ENCODE peak calls at places on chromosome 14, in nine cellular contexts. O is NT2/D1, S is trophoblast cell, I is endothelial cell of umbilical vein, Z is mesendoderm, V is DND-41, G is GM12878, N is PC-3, H is HCT116. T is an unnamed sample.

GRCh38 chr14:103078420-103078749 is 5.6 kb upstream of the LBHD2 start:
- DNase-seq in O (peak; percentile 52), S (peak; percentile 81), I (peak; percentile 69), Z (peak; percentile 86), V (peak; percentile 71), G (peak; percentile 48), N (peak; percentile 78), H (peak; percentile 84), T (peak; percentile 42)

GRCh38 chr14:70901218-70901772 is 6.0 kb upstream of the PCNX1 start:
- DNase-seq in O (no peak), S (peak; percentile 81), I (no peak), Z (peak; percentile 56), V (no peak), G (no peak), N (no peak), H (no peak), T (peak; percentile 66)

GRCh38 chr14:54676822-54677708 is 110.1 kb downstream of the SAMD4A start:
- DNase-seq in O (peak; percentile 80), S (peak; percentile 54), I (peak; percentile 96), Z (peak; percentile 87), V (no peak), G (no peak), N (peak; percentile 99), H (peak; percentile 75), T (peak; percentile 99)

GRCh38 chr14:87000071-87000470 is 992.9 kb downstream of the GALC start:
- DNase-seq in O (no peak), S (no peak), I (no peak), Z (peak; percentile 47), V (no peak), G (no peak), N (no peak), H (no peak), T (no peak)

GRCh38 chr14:63200035-63200740 is 4.1 kb upstream of the RHOJ start:
- DNase-seq in O (no peak), S (no peak), I (no peak), Z (no peak), V (no peak), G (no peak), N (no peak), H (no peak), T (no peak)

GRCh38 chr14:22610931-22611330 is 12.8 kb downstream of the ABHD4 start:
- DNase-seq in O (no peak), S (no peak), I (no peak), Z (no peak), V (no peak), G (no peak), N (no peak), H (no peak), T (no peak)

GRCh38 chr14:69261761-69262331 is 1.9 kb downstream of the GALNT16 start:
- DNase-seq in O (no peak), S (no peak), I (no peak), Z (peak; percentile 45), V (no peak), G (no peak), N (no peak), H (no peak), T (no peak)

GRCh38 chr14:73887116-73887490 is 444 bp downstream of the ZNF410 start:
- DNase-seq in O (no peak), S (peak; percentile 40), I (peak; percentile 60), Z (no peak), V (peak; percentile 26), G (no peak), N (no peak), H (no peak), T (peak; percentile 34)

GRCh38 chr14:70955543-70956480 is 48.6 kb downstream of the PCNX1 start:
- DNase-seq in O (no peak), S (peak; percentile 41), I (peak; percentile 41), Z (peak; percentile 51), V (peak; percentile 43), G (no peak), N (peak; percentile 44), H (no peak), T (no peak)

GRCh38 chr14:74464785-74465184 is 28.3 kb downstream of the NPC2 start:
- DNase-seq in O (no peak), S (no peak), I (no peak), Z (no peak), V (no peak), G (no peak), N (no peak), H (no peak), T (no peak)

GRCh38 chr14:68504861-68505260 is 288.0 kb downstream of the ZFP36L1 start:
- DNase-seq in O (no peak), S (peak; percentile 55), I (no peak), Z (peak; percentile 67), V (no peak), G (no peak), N (no peak), H (no peak), T (no peak)

GRCh38 chr14:37024166-37024565 is 148.2 kb downstream of the SLC25A21 start:
- DNase-seq in O (no peak), S (no peak), I (no peak), Z (no peak), V (no peak), G (no peak), N (peak; percentile 10), H (no peak), T (no peak)

GRCh38 chr14:91119556-91120311 is 5.9 kb downstream of the DGLUCY start:
- DNase-seq in O (no peak), S (peak; percentile 53), I (peak; percentile 41), Z (no peak), V (no peak), G (no peak), N (peak; percentile 84), H (peak; percentile 81), T (peak; percentile 73)

GRCh38 chr14:65879218-65880009 is 466.9 kb downstream of the FUT8 start:
- DNase-seq in O (no peak), S (peak; percentile 43), I (peak; percentile 36), Z (no peak), V (no peak), G (no peak), N (peak; percentile 91), H (peak; percentile 7), T (peak; percentile 64)

GRCh38 chr14:95125951-95126350 is 31.4 kb downstream of the DICER1 start:
- DNase-seq in O (no peak), S (no peak), I (no peak), Z (no peak), V (no peak), G (no peak), N (no peak), H (no peak), T (no peak)

GRCh38 chr14:25658988-25659387 is 609.0 kb upstream of the STXBP6 start:
- DNase-seq in O (no peak), S (no peak), I (no peak), Z (no peak), V (no peak), G (no peak), N (no peak), H (no peak), T (no peak)

GRCh38 chr14:33509927-33510535 is 440.8 kb downstream of the EGLN3 start:
- DNase-seq in O (no peak), S (no peak), I (peak; percentile 40), Z (no peak), V (no peak), G (no peak), N (peak; percentile 56), H (no peak), T (peak; percentile 93)

GRCh38 chr14:74908861-74909341 is 14.2 kb downstream of the RPS6KL1 start:
- DNase-seq in O (no peak), S (no peak), I (no peak), Z (no peak), V (no peak), G (no peak), N (no peak), H (no peak), T (no peak)

GRCh38 chr14:43003845-43004244 is 1397.2 kb downstream of the LRFN5 start:
- DNase-seq in O (no peak), S (no peak), I (no peak), Z (peak; percentile 43), V (no peak), G (no peak), N (no peak), H (peak; percentile 21), T (peak; percentile 6)

GRCh38 chr14:81450100-81450531 is 50.0 kb upstream of the STON2 start:
- DNase-seq in O (peak; percentile 49), S (peak; percentile 79), I (no peak), Z (peak; percentile 90), V (no peak), G (no peak), N (no peak), H (no peak), T (peak; percentile 32)

GRCh38 chr14:89292579-89293348 is 124.3 kb downstream of the FOXN3 start:
- DNase-seq in O (no peak), S (no peak), I (no peak), Z (peak; percentile 53), V (no peak), G (no peak), N (no peak), H (no peak), T (no peak)
- H3K9ac ChIP-seq in O (peak overlapping the region; percentile 42), S (no peak overlapping the region), I (no peak overlapping the region), Z (no peak overlapping the region), V (no peak overlapping the region), G (no peak overlapping the region), N (no peak overlapping the region), H (no peak overlapping the region), T (no peak overlapping the region)

GRCh38 chr14:99790201-99790977 is 2.8 kb upstream of the EML1 start:
- DNase-seq in O (no peak), S (peak; percentile 25), I (no peak), Z (no peak), V (no peak), G (no peak), N (no peak), H (no peak), T (no peak)
- H3K4me1 ChIP-seq in O (peaks cover 2% of the 10 kb centered on the region), S (peaks cover 2% of the 10 kb centered on the region), I (peaks cover 20% of the 10 kb centered on the region), Z (no peaks in the 10 kb centered on the region), V (peaks cover 9% of the 10 kb centered on the region), G (no peaks in the 10 kb centered on the region), N (peaks cover 20% of the 10 kb centered on the region), H (peaks cover 7% of the 10 kb centered on the region), T (peaks cover 14% of the 10 kb centered on the region)

DNA sequence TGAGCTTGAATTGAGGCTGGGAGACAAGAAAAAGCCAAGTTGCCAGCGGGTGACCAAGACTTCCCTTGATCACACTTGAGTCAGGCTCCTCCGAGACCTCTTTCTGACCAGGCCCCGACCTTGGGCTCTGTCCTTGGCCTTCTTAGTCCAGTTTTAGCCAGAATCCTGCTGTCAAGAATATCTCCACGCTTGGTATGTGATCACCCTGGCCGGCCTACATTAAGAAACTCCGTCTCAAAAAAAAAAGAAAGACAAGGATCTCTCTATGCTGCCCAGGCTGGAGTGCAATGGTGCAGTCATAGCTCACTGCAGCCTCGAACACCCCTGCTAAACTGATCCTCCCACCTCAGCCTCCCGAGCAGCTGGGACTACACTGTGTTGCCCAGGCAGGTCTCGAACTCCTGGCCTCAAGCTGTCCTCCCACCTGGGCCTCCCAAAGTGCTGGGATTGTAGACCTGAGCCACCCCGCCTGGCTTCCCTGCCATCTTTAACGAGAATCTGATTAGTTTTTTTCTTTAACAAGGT is 1.0 kb upstream of the ITPK1 start:
- DNase-seq in O (no peak), S (no peak), I (no peak), Z (no peak), V (no peak), G (no peak), N (no peak), H (no peak), T (no peak)
- H3K4me3 ChIP-seq in O (peak overlapping the region; percentile 55), S (no peak overlapping the region), I (peak overlapping the region; percentile 56), Z (no peak overlapping the region), V (peak overlapping the region; percentile 29), G (peak overlapping the region; percentile 71), N (peak overlapping the region; percentile 88), H (peak overlapping the region; percentile 92), T (peak overlapping the region; percentile 70)

DNA sequence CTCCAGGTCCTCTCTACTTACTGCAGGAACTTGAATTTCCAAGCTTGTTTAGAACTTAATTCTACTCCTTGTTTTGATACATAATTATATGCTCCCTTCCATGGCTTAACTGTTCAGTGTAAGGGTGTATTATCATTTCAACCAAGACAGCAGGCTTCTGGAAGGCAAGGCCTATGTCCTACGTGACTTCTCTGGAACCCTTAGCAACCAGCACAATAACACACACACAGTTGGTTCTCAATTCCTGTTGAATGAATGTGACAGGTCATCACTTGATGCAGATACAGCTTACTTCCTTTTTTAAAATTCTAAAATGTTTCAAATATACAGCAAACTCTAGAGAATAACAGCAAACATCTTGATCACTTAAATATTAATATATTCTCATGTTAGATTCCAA is 77.7 kb upstream of the COCH start:
- DNase-seq in O (no peak), S (peak; percentile 10), I (no peak), Z (no peak), V (no peak), G (no peak), N (no peak), H (no peak), T (no peak)
- H3K9ac ChIP-seq in O (no peak overlapping the region), S (no peak overlapping the region), I (no peak overlapping the region), Z (no peak overlapping the region), V (no peak overlapping the region), G (no peak overlapping the region), N (no peak overlapping the region), H (no peak overlapping the region), T (no peak overlapping the region)